ENCODE peak calls at places on chromosomes 2 and 18, in seven cellular contexts. T, S, U, Q, X, F and K are unnamed samples.

GRCh38 chr18:47794725-47795447 is 135.6 kb downstream of the SMAD2 start:
- DNase-seq in F (no peak), U (no peak), T (no peak), Q (no peak), S (no peak), X (no peak), K (no peak)

GRCh38 chr2:100058014-100058310 is 84.4 kb downstream of the AFF3 start:
- DNase-seq in F (no peak), X (no peak), U (no peak), T (no peak), Q (no peak), S (no peak), K (no peak)

GRCh38 chr2:144430722-144431163 is 89.2 kb downstream of the ZEB2 start:
- DNase-seq in S (no peak), Q (no peak), U (no peak), X (no peak), T (peak; percentile 55), F (no peak), K (no peak)

GRCh38 chr2:141554810-141555209 is 576.0 kb downstream of the LRP1B start:
- DNase-seq in S (peak; percentile 0), Q (peak; percentile 34), F (no peak), X (no peak), U (no peak), T (no peak), K (no peak)

GRCh38 chr2:103815732-103816131 is 1038.2 kb upstream of the POU3F3 start:
- DNase-seq in U (no peak), Q (no peak), S (no peak), F (no peak), T (no peak), X (no peak), K (no peak)

GRCh38 chr2:10911291-10912075 is at the start of gene KCNF1:
- DNase-seq in S (peak; percentile 79), F (no peak), U (no peak), X (no peak), Q (no peak), T (no peak), K (no peak)

GRCh38 chr18:3250237-3251107 is 2.9 kb downstream of the MYL12A start:
- DNase-seq in S (no peak), X (no peak), T (no peak), Q (no peak), F (no peak), U (no peak), K (no peak)

GRCh38 chr2:98771771-98772521 is 41.0 kb upstream of the MGAT4A start:
- DNase-seq in Q (no peak), T (no peak), S (no peak), U (no peak), X (no peak), F (no peak), K (no peak)

GRCh38 chr2:27552941-27553340 is 29.9 kb upstream of the ZNF512 start:
- DNase-seq in S (no peak), U (no peak), Q (no peak), X (no peak), F (no peak), T (no peak), K (no peak)

GRCh38 chr2:158969717-158970521 is 1.5 kb downstream of the TANC1 start:
- DNase-seq in T (peak; percentile 38), Q (no peak), U (peak; percentile 73), X (no peak), F (no peak), S (no peak), K (no peak)

GRCh38 chr18:68035709-68036522 is 519.4 kb upstream of the DSEL start:
- DNase-seq in Q (no peak), U (no peak), T (no peak), F (no peak), S (no peak), X (no peak), K (no peak)

GRCh38 chr2:143477724-143478443 is 348.7 kb downstream of the ARHGAP15 start:
- DNase-seq in U (no peak), F (no peak), Q (no peak), T (no peak), X (no peak), S (no peak), K (no peak)

GRCh38 chr2:117536139-117536538 is 278.4 kb upstream of the DDX18 start:
- DNase-seq in T (no peak), X (no peak), S (no peak), F (no peak), U (no peak), Q (no peak), K (no peak)

GRCh38 chr2:224220581-224221255 is 181.2 kb downstream of the FAM124B start:
- DNase-seq in X (no peak), U (no peak), T (no peak), Q (no peak), S (no peak), F (no peak), K (no peak)

GRCh38 chr2:190698895-190699294 is 50.0 kb downstream of the NAB1 start:
- DNase-seq in S (no peak), T (no peak), F (no peak), U (no peak), X (no peak), Q (no peak), K (no peak)

GRCh38 chr2:150234787-150235512 is 252.5 kb downstream of the RND3 start:
- DNase-seq in S (no peak), T (no peak), X (no peak), U (no peak), Q (no peak), F (no peak), K (no peak)

GRCh38 chr2:46801731-46802664 is 113.6 kb downstream of the MCFD2 start:
- DNase-seq in T (no peak), F (no peak), X (no peak), U (no peak), Q (no peak), S (no peak), K (no peak)

GRCh38 chr2:165634282-165634681 is 159.8 kb downstream of the GALNT3 start:
- DNase-seq in X (no peak), F (no peak), S (no peak), U (no peak), Q (no peak), T (no peak), K (no peak)

GRCh38 chr2:122469147-122469546 is 713.7 kb downstream of the TSN start:
- DNase-seq in F (no peak), X (no peak), S (no peak), T (no peak), Q (no peak), U (no peak), K (no peak)

GRCh38 chr2:12105180-12105579 is 358.7 kb downstream of the LPIN1 start:
- DNase-seq in X (no peak), Q (no peak), U (no peak), T (no peak), S (no peak), F (no peak), K (no peak)

DNA sequence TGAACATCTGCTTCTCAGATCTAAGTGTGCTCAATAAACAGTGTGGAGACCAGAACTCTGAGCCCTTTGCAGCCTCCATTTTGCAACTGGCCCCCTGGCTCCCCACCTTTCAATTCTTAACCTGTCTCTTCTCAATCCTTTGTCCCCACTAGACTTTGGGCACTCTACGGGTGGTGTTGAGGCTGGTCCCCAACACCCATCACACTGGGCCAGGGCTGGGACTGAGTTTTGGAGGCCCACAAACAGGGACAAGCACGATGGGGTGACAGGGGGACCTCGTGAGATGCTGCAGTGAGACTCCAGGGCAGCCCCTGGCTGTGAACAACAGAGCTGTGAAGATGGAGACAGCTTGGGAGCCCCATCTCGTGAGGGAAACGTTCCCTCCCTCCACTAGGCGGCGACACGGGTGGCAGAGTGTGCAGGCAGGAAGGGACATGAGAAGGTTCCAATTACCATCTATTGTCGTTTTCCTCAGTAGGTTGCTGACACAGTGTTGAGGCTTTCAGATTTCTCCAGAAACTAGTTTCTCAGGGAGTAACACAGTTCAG is 1.2 kb downstream of the ANKMY1 start:
- DNase-seq in U (peak; percentile 71), Q (no peak), X (no peak), F (no peak), S (peak; percentile 56), T (peak; percentile 17), K (peak; percentile 93)
- H3K4me3 ChIP-seq in U (peak overlapping the region; percentile 59), Q (no peak overlapping the region), X (no peak overlapping the region), F (no peak overlapping the region), S (no peak overlapping the region), T (no peak overlapping the region), K (peak overlapping the region; percentile 56)

GRCh38 chr18:72648079-72648478 is 103.9 kb upstream of the CBLN2 start:
- DNase-seq in F (no peak), Q (no peak), U (no peak), X (no peak), S (no peak), T (no peak), K (no peak)

GRCh38 chr18:72652990-72653593 is 109.0 kb upstream of the CBLN2 start:
- DNase-seq in Q (no peak), S (peak; percentile 4), X (no peak), T (no peak), F (no peak), U (no peak), K (no peak)

DNA sequence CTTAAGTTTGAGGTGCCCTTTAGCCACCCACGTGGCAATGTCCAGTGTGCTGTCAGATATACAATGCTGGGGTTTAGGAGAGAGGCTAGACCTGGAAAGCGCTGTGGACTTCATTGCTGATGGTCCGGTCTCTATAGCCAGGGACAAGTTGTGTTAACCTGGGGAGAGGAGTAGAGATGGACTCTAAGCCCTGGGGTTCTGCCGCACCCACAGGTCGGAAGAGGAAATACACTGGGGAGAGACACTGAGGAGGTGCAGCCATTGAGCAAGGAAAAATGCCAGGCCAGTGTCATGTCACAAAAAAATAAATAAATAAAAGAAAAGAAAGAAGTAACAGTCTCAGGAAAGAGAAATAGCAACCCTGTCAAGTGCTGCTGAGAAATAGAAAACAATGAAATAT is 106.9 kb upstream of the CBLN2 start:
- DNase-seq in S (no peak), X (no peak), F (no peak), U (no peak), Q (no peak), T (no peak), K (no peak)
- TF ChIP-seq CTCF in S (no peak), X (no peak), F (no peak), U (no peak), Q (no peak), T (no peak), K (no peak)

GRCh38 chr2:217277646-217278048 is 417.8 kb upstream of the TNP1 start:
- DNase-seq in S (peak; percentile 37), F (no peak), T (no peak), X (no peak), U (no peak), Q (no peak), K (no peak)
- TF ChIP-seq POLR2A in S (no peak), F (no peak), T (no peak), X (no peak), U (no peak), Q (no peak), K (no peak)

DNA sequence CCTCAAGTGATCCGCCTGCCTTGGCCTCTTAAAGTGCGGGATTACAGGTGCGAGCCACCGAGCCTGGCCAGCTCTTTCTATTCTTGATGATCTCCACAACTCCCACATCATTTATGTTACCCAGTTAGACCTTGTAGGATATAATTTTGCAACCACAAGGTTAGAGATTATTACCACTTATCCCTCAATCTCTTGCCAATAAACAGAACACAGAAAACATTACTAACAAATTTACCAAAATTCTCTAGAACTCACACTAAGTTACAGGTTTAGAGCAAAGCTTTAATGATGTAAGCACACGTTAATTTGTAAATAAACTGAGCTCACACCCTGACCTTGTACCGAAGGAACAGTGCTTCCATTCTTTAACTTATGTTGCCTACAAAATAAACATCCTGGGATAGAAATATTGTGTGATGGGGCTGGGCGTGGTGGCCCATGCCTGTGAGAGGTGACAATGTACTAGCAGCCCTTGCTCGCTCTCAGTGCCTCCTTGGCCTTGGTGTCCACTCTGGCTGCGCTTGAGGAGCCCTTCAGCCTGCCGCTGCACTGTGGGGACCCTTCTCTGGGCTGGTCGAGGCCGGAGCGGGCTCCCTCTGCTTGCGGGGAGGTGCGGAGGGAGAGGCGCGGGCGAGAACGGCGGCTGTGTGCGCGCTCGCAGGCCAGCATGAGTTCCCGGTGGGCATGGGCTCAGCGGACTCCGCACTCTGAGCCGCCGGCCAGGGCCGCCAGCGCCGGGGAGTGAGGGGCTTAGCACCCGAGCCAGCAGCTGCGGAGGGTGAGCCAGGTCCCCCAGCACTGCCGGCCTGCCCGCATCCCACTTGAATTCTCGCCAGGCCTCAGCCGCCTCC is 42.1 kb upstream of the ITSN2 start:
- DNase-seq in U (no peak), S (no peak), F (no peak), Q (no peak), X (no peak), T (no peak), K (no peak)
- H3K4me3 ChIP-seq in U (peak overlapping the region; percentile 43), S (no peak overlapping the region), F (no peak overlapping the region), Q (no peak overlapping the region), X (peak overlapping the region; percentile 18), T (peak overlapping the region; percentile 35), K (peak overlapping the region; percentile 39)